ENCODE peak calls at places on chromosomes 7 and 10, in five cellular contexts. One of them, this sample, is unnamed.

GRCh38 chr7:155206286-155207020 is 91.2 kb upstream of the INSIG1 start:
- DNase-seq in NCI-H69: peak
- DNase-seq in lower lobe of right lung: peak
- DNase-seq in GDM1: peak
- DNase-seq in heart right ventricle: peak
- DNase-seq in this sample: peak

GRCh38 chr10:6567203-6567703 is 12.8 kb downstream of the PRKCQ start:
- DNase-seq in GDM1: no peak
- DNase-seq in NCI-H69: no peak
- DNase-seq in lower lobe of right lung: no peak
- DNase-seq in heart right ventricle: no peak
- DNase-seq in this sample: no peak

GRCh38 chr10:124625831-124626238 is 118.3 kb downstream of the FAM53B start:
- DNase-seq in GDM1: no peak
- DNase-seq in heart right ventricle: peak
- DNase-seq in NCI-H69: no peak
- DNase-seq in lower lobe of right lung: no peak
- DNase-seq in this sample: no peak

GRCh38 chr10:121539757-121540156 is 58.5 kb downstream of the FGFR2 start:
- DNase-seq in heart right ventricle: no peak
- DNase-seq in NCI-H69: no peak
- DNase-seq in GDM1: no peak
- DNase-seq in lower lobe of right lung: no peak
- DNase-seq in this sample: no peak

GRCh38 chr7:4006687-4007086 is 675.4 kb upstream of the FOXK1 start:
- DNase-seq in GDM1: no peak
- DNase-seq in NCI-H69: peak
- DNase-seq in lower lobe of right lung: no peak
- DNase-seq in heart right ventricle: no peak
- DNase-seq in this sample: no peak

GRCh38 chr7:16753102-16753931 is at the start of gene TSPAN13:
- DNase-seq in GDM1: peak
- DNase-seq in heart right ventricle: peak
- DNase-seq in NCI-H69: peak
- DNase-seq in lower lobe of right lung: peak
- DNase-seq in this sample: peak

GRCh38 chr10:18087398-18087797 is 52.8 kb upstream of the CACNB2 start:
- DNase-seq in NCI-H69: no peak
- DNase-seq in GDM1: no peak
- DNase-seq in heart right ventricle: peak
- DNase-seq in lower lobe of right lung: no peak
- DNase-seq in this sample: no peak

GRCh38 chr7:11434371-11434770 is 397.6 kb downstream of the THSD7A start:
- DNase-seq in lower lobe of right lung: no peak
- DNase-seq in heart right ventricle: no peak
- DNase-seq in NCI-H69: no peak
- DNase-seq in GDM1: no peak
- DNase-seq in this sample: no peak

GRCh38 chr7:74454948-74455804 is 1.5 kb downstream of the GTF2IRD1 start:
- DNase-seq in lower lobe of right lung: no peak
- DNase-seq in GDM1: no peak
- DNase-seq in heart right ventricle: peak
- DNase-seq in NCI-H69: peak
- DNase-seq in this sample: no peak

GRCh38 chr7:116259821-116260440 is 49.6 kb downstream of the TES start:
- DNase-seq in heart right ventricle: no peak
- DNase-seq in lower lobe of right lung: no peak
- DNase-seq in NCI-H69: no peak
- DNase-seq in GDM1: no peak
- DNase-seq in this sample: no peak

GRCh38 chr7:93374345-93374940 is 142.3 kb downstream of the VPS50 start:
- DNase-seq in lower lobe of right lung: no peak
- DNase-seq in NCI-H69: peak
- DNase-seq in GDM1: no peak
- DNase-seq in heart right ventricle: no peak
- DNase-seq in this sample: no peak